ENCODE peak calls at places on chromosomes 3 and 15, in ten cellular contexts. P is adipocyte; O is GM23248; D is adrenal gland; U is naive thymus-derived CD4-positive, alpha-beta T cell; B is neural progenitor cell; C is PC-3; J is testis; G is left lung; S is GM06990. E is an unnamed sample.
A peak's percentile ranks its signal among the peaks of the same experiment; 100 is the strongest.

GRCh38 chr15:50341737-50342136 is 13.3 kb downstream of the GABPB1 start:
- DNase-seq in P (no peak), U (no peak), S (no peak), C (no peak), J (no peak), B (no peak), G (no peak), O (no peak), D (no peak), E (no peak)

GRCh38 chr3:180180795-180181194 is 144.1 kb upstream of the PEX5L start:
- DNase-seq in J (no peak), S (no peak), G (no peak), B (no peak), O (peak; percentile 68), C (no peak), D (no peak), U (no peak), P (peak; percentile 41), E (no peak)

GRCh38 chr3:69141313-69141712 is 18.9 kb upstream of the LMOD3 start:
- DNase-seq in O (no peak), G (no peak), S (no peak), D (no peak), U (no peak), J (no peak), B (no peak), P (no peak), C (no peak), E (no peak)

GRCh38 chr15:69604050-69604378 is 151.4 kb downstream of the RPLP1 start:
- DNase-seq in G (no peak), U (no peak), P (no peak), D (no peak), B (no peak), O (no peak), S (no peak), J (no peak), C (peak; percentile 70), E (no peak)

GRCh38 chr3:147651107-147651506 is 241.9 kb downstream of the ZIC1 start:
- DNase-seq in S (no peak), U (no peak), P (no peak), B (no peak), C (peak; percentile 13), G (no peak), D (no peak), J (no peak), O (peak; percentile 53), E (no peak)

GRCh38 chr3:83928391-83928790 is 1030.4 kb upstream of the CADM2 start:
- DNase-seq in U (no peak), G (no peak), J (peak; percentile 80), B (peak; percentile 70), C (peak; percentile 71), S (no peak), P (no peak), D (peak; percentile 23), O (peak; percentile 2), E (peak; percentile 46)

GRCh38 chr3:172061724-172062184 is 22.4 kb downstream of the FNDC3B start:
- DNase-seq in U (no peak), J (no peak), B (no peak), P (no peak), C (peak; percentile 55), S (peak; percentile 70), D (no peak), G (no peak), O (peak; percentile 54), E (no peak)

GRCh38 chr3:155572085-155572484 is 172.8 kb downstream of the PLCH1 start:
- DNase-seq in S (no peak), G (no peak), P (peak; percentile 86), U (no peak), J (no peak), B (no peak), C (peak; percentile 24), D (no peak), O (peak; percentile 66), E (peak; percentile 27)

GRCh38 chr3:61562810-61563613 is 1.6 kb downstream of the PTPRG start:
- DNase-seq in O (peak; percentile 66), U (no peak), B (peak; percentile 66), P (peak; percentile 76), J (peak; percentile 35), S (peak; percentile 52), C (no peak), G (no peak), D (peak; percentile 59), E (peak; percentile 42)

GRCh38 chr3:61562042-61562809 is 855 bp downstream of the PTPRG start:
- DNase-seq in O (peak; percentile 62), P (peak; percentile 69), U (no peak), D (peak; percentile 32), S (peak; percentile 51), C (no peak), B (peak; percentile 49), J (no peak), G (no peak), E (no peak)

GRCh38 chr3:61564405-61565059 is 3.2 kb downstream of the PTPRG start:
- DNase-seq in O (peak; percentile 89), C (no peak), S (peak; percentile 56), B (peak; percentile 94), G (peak; percentile 76), U (no peak), P (peak; percentile 85), J (peak; percentile 93), D (peak; percentile 89), E (no peak)

GRCh38 chr3:61565569-61565968 is 4.2 kb downstream of the PTPRG start:
- DNase-seq in P (no peak), B (no peak), J (no peak), G (no peak), C (no peak), S (no peak), D (no peak), O (peak; percentile 27), U (no peak), E (no peak)

DNA sequence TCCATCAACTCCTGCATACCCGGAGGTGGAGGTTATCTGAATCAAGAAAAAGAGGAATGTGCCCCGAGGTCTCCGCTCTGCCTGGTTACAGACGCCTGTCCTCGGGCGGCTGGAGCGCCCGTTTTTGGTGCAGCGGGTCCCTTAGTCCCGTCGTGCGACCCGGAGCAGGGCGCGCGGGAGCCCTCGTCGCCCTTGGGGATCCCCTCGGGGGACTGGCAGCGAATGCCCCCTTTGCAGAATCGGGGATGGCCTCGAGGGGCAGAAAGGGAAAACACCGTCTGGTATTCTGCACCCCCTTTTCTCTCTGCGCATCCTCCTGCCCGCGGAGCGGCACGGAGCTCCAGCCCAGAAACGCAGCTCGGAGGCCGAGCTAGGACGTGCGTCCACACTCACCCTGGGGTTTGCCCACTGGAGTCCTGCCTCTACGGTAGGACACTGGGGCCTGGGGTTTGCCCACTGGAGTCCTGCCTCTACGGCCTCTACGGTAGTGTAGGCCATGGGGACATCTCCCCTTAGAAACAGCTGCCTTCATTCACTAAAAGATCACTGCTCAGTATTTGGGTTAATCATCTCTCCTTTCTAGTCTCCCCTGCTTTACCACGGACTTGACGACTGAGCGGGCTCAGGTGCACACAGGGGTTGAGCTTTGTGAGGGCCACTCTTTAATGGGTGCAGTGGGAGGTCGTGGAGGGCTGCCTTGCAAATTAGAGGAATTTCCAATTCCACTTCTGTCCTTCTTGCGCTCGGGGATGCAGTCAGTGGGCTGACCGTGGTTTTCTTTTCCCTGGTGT is 2.4 kb downstream of the PTPRG start:
- DNase-seq in B (peak; percentile 55), O (peak; percentile 48), J (no peak), S (peak; percentile 39), D (peak; percentile 28), C (no peak), U (no peak), P (peak; percentile 43), G (no peak), E (no peak)
- H3K4me3 ChIP-seq in B (peak overlapping the region; percentile 99), O (peak overlapping the region; percentile 89), J (peak overlapping the region; percentile 94), S (no peak overlapping the region), D (peak overlapping the region; percentile 93), C (no peak overlapping the region), U (no peak overlapping the region), P (peak overlapping the region; percentile 88), G (peak overlapping the region; percentile 72), E (peak overlapping the region; percentile 79)

DNA sequence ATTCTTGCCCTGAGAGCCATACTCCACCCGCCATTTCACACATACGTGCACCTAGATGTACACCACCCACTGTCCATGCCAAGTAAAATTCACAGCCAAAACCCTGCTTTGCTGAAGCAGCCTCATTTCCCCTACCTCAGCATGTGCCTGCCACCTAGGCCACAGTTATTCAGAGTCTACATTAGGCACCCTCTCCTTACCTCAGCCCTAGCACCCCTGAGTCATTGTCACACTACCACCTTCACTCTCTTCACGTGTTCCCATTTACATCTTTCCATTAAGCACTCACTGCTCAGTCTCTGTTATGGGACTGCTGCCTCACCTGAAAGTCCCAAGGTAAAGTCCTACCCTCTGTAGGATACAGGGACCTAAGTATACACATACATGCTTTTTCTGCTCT is 70.0 kb downstream of the SETD5 start:
- DNase-seq in G (no peak), S (no peak), U (no peak), J (no peak), C (no peak), D (no peak), O (no peak), P (no peak), B (no peak), E (no peak)
- H3K36me3 ChIP-seq in G (peaks cover 13% of the 10 kb centered on the region), S (peaks cover 38% of the 10 kb centered on the region), U (peaks cover 48% of the 10 kb centered on the region), J (no peaks in the 10 kb centered on the region), C (peaks cover 83% of the 10 kb centered on the region), D (peaks cover 90% of the 10 kb centered on the region), O (peaks cover 67% of the 10 kb centered on the region), P (peaks cover 99% of the 10 kb centered on the region), B (peaks cover 32% of the 10 kb centered on the region), E (peaks cover 95% of the 10 kb centered on the region)

GRCh38 chr3:72162649-72163184 is 377.8 kb upstream of the PROK2 start:
- DNase-seq in P (no peak), D (no peak), J (no peak), S (peak; percentile 45), C (no peak), G (no peak), O (no peak), B (no peak), U (no peak), E (no peak)

GRCh38 chr3:72165808-72166207 is 380.9 kb upstream of the PROK2 start:
- DNase-seq in U (no peak), G (no peak), S (no peak), O (no peak), J (no peak), P (no peak), B (no peak), C (no peak), D (no peak), E (no peak)

GRCh38 chr3:72165337-72165736 is 380.4 kb upstream of the PROK2 start:
- DNase-seq in B (no peak), P (no peak), O (peak; percentile 47), G (no peak), U (no peak), C (no peak), J (no peak), D (no peak), S (no peak), E (no peak)

GRCh38 chr3:72164635-72164978 is 379.7 kb upstream of the PROK2 start:
- DNase-seq in C (no peak), P (no peak), D (no peak), G (no peak), S (no peak), J (no peak), U (no peak), B (no peak), O (no peak), E (no peak)

GRCh38 chr3:72163809-72164634 is 379.1 kb upstream of the PROK2 start:
- DNase-seq in B (no peak), D (no peak), C (no peak), S (peak; percentile 90), U (no peak), J (no peak), G (no peak), P (no peak), O (no peak), E (no peak)
- H3K4me3 ChIP-seq in B (no peak overlapping the region), D (no peak overlapping the region), C (no peak overlapping the region), S (no peak overlapping the region), U (no peak overlapping the region), J (no peak overlapping the region), G (no peak overlapping the region), P (no peak overlapping the region), O (no peak overlapping the region), E (no peak overlapping the region)

GRCh38 chr15:47768730-47769129 is 51.4 kb downstream of the SEMA6D start:
- DNase-seq in O (no peak), P (no peak), S (no peak), J (no peak), G (no peak), D (no peak), B (no peak), C (no peak), U (no peak), E (no peak)
- H3K36me3 ChIP-seq in O (no peaks in the 10 kb centered on the region), P (peaks cover 25% of the 10 kb centered on the region), S (no peaks in the 10 kb centered on the region), J (no peaks in the 10 kb centered on the region), G (no peaks in the 10 kb centered on the region), D (no peaks in the 10 kb centered on the region), B (no peaks in the 10 kb centered on the region), C (no peaks in the 10 kb centered on the region), U (no peaks in the 10 kb centered on the region), E (no peaks in the 10 kb centered on the region)